ENCODE peak calls at places on chromosomes 6 and 20, in six cellular contexts. F is astrocyte of the spinal cord; E is stimulated activated CD8-positive, alpha-beta memory T cell treated with anti-CD3 and anti-CD28 coated beads, Interleukin-4, amount 100 ng/mL, for 1 hour; S is NCI-H774; B is AG09319; J is left lobe of liver. Y is an unnamed sample.

GRCh38 chr20:62004614-62005013 is 61.1 kb downstream of the TAF4 start:
- DNase-seq in F (no peak), E (no peak), S (no peak), B (no peak), J (no peak), Y (no peak)

GRCh38 chr20:50821994-50822393 is 27.1 kb downstream of the BCAS4 start:
- DNase-seq in F (no peak), E (no peak), S (no peak), B (no peak), J (no peak), Y (no peak)

GRCh38 chr20:891121-892080 is 24.7 kb downstream of the ANGPT4 start:
- DNase-seq in F (no peak), E (no peak), S (no peak), B (no peak), J (no peak), Y (peak)

GRCh38 chr6:42153921-42154320 is 11.5 kb upstream of the C6orf132 start:
- DNase-seq in F (no peak), E (no peak), S (no peak), B (no peak), J (no peak), Y (no peak)

GRCh38 chr6:130810307-130811030 is 16.7 kb upstream of the SMLR1 start:
- DNase-seq in F (peak), E (no peak), S (no peak), B (no peak), J (no peak), Y (no peak)

GRCh38 chr6:29499704-29500103 is 11.9 kb upstream of the MAS1L start:
- DNase-seq in F (no peak), E (no peak), S (no peak), B (no peak), J (no peak), Y (no peak)

GRCh38 chr20:48051810-48052491 is 266.7 kb upstream of the SULF2 start:
- DNase-seq in F (peak), E (no peak), S (no peak), B (peak), J (no peak), Y (no peak)

GRCh38 chr6:137819740-137820139 is 47.3 kb upstream of the TNFAIP3 start:
- DNase-seq in F (no peak), E (no peak), S (no peak), B (no peak), J (no peak), Y (no peak)

GRCh38 chr6:106783631-106784566 is 154.5 kb downstream of the QRSL1 start:
- DNase-seq in F (no peak), E (no peak), S (no peak), B (no peak), J (no peak), Y (no peak)

GRCh38 chr20:35776513-35777101 is 4.8 kb downstream of the PHF20 start:
- DNase-seq in F (peak), E (no peak), S (peak), B (no peak), J (no peak), Y (peak)

GRCh38 chr20:58792426-58792825 is 58.3 kb downstream of the GNAS-AS1 start:
- DNase-seq in F (no peak), E (no peak), S (no peak), B (no peak), J (no peak), Y (no peak)

GRCh38 chr6:134735461-134735860 is 214.4 kb downstream of the ALDH8A1 start:
- DNase-seq in F (no peak), E (no peak), S (no peak), B (no peak), J (no peak), Y (no peak)

Y was measured in C1 segment of cervical spinal cord.